ENCODE peak calls at places on chromosome X, in four cellular contexts. B is mucosa of descending colon, E is activated B cell treated with CpG ODN at 0.5 μM for 24 hours, K is uterus. W is an unnamed sample.

GRCh38 chrX:13888284-13888683 is 71.4 kb upstream of the GPM6B start:
- DNase-seq in E (no peak), B (no peak), K (no peak), W (no peak)

GRCh38 chrX:51836823-51837222 is 56.6 kb upstream of the MAGED1 start:
- DNase-seq in B (no peak), E (no peak), K (no peak), W (no peak)

GRCh38 chrX:31227250-31227649 is 155.4 kb upstream of the FTHL17 start:
- DNase-seq in B (no peak), K (no peak), E (no peak), W (no peak)

GRCh38 chrX:137428251-137428661 is 137.7 kb upstream of the ZIC3 start:
- DNase-seq in B (no peak), K (no peak), E (no peak), W (no peak)

GRCh38 chrX:81414630-81415029 is 212.7 kb downstream of the SH3BGRL start:
- DNase-seq in E (no peak), K (no peak), B (no peak), W (no peak)

GRCh38 chrX:7086384-7086783 is 61.1 kb upstream of the STS start:
- DNase-seq in B (no peak), E (no peak), K (no peak), W (peak; percentile 60)

GRCh38 chrX:104712515-104712914 is 146.5 kb downstream of the IL1RAPL2 start:
- DNase-seq in B (no peak), K (no peak), E (no peak), W (no peak)

GRCh38 chrX:103919336-103919682 is 43.1 kb upstream of the TMSB15B start:
- DNase-seq in K (no peak), B (no peak), E (no peak), W (no peak)

GRCh38 chrX:10085223-10085622 is 71.6 kb upstream of the CLCN4 start:
- DNase-seq in E (no peak), B (no peak), K (no peak), W (no peak)

GRCh38 chrX:47637546-47638195 is 7.9 kb upstream of the CFP start:
- DNase-seq in E (no peak), B (peak; percentile 59), K (no peak), W (no peak)

DNA sequence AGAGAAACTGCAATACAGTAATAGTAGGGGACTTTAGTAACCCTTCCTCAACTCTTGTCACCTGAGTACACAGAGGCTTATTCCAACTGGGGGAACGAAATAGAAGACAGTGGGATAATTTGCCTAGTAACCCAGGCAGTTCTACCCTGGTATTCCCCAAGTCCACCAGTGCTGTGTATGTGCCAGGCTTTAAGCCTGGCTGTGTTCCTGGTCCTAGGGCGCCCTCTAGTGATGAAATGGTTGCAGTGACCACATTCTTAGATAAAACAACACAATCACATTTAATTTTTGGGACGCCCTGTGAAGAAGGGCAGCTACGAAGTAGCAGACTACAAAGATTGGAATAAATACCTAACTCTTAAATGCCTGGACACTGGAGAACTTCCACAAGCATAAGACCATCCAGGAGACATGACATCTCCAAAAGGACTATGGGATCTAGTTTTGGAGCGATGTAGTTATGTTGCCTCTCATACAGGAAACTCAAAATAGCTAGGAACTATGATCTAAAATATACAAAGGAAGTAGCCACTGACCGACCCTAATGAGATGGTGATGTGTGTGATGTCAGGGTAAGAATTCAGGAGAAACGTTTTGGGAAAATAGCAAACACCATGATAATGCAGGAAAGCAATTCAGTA is 288.5 kb upstream of the ZCCHC13 start:
- DNase-seq in E (no peak), B (no peak), K (peak; percentile 32), W (no peak)
- TF ChIP-seq CTCF in E (no peak), B (no peak), K (peak; percentile 71), W (peak; percentile 91)

GRCh38 chrX:24498181-24498580 is 33.1 kb downstream of the PDK3 start:
- DNase-seq in B (no peak), K (peak; percentile 26), E (no peak), W (no peak)
- TF ChIP-seq CTCF in B (no peak), K (peak; percentile 19), E (no peak), W (peak; percentile 38)

DNA sequence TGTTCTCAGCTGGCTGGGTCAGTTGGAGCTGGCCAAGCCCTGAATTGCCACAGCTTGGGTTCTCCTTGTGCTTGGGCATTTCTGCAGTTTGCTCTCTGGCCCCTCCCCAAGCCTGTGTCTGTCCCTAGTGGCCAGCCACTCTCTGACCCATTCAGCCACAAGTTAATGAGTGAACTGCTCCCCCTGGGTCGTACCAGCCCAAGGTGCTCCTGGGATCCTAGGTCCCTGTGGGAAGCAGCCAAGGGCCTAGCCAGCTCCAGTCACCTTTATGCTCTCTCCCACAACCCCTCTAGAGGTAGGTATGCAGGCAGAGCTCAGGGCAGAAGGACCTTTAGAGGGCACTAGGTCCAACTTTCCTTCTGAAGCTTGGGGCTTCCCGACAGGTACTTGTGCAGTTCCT is 51.5 kb downstream of the STARD8 start:
- DNase-seq in B (no peak), E (no peak), K (no peak), W (no peak)
- TF ChIP-seq CTCF in B (no peak), E (no peak), K (no peak), W (no peak)

GRCh38 chrX:134004038-134004437 is 18.6 kb upstream of the GPC3 start:
- DNase-seq in K (no peak), B (no peak), E (no peak), W (no peak)
- TF ChIP-seq CTCF in K (no peak), B (no peak), E (no peak), W (no peak)

GRCh38 chrX:114500622-114501021 is 83.3 kb upstream of the HTR2C start:
- DNase-seq in K (no peak), E (no peak), B (no peak), W (no peak)
- TF ChIP-seq CTCF in K (no peak), E (no peak), B (no peak), W (no peak)

GRCh38 chrX:131544218-131544617 is 344 bp downstream of the OR13H1 start:
- DNase-seq in B (no peak), E (no peak), K (no peak), W (no peak)

GRCh38 chrX:131548994-131549393 is 5.1 kb downstream of the OR13H1 start:
- DNase-seq in K (no peak), E (no peak), B (no peak), W (no peak)

GRCh38 chrX:131543774-131544173 is at the start of gene OR13H1:
- DNase-seq in K (no peak), B (no peak), E (no peak), W (no peak)
- TF ChIP-seq CTCF in K (no peak), B (no peak), E (no peak), W (no peak)

W was measured in osteocyte.